ENCODE peak calls at places on chromosomes 3 and 15, in nine cellular contexts. G, P, D, S, V, N, W, Q and O are unnamed samples.

GRCh38 chr3:123419850-123420292 is 29.0 kb downstream of the ADCY5 start:
- DNase-seq in G (no peak), P (no peak), D (no peak), S (no peak), V (no peak), N (no peak), W (no peak), Q (no peak), O (no peak)

GRCh38 chr15:101718896-101719295 is 5.4 kb downstream of the TARS3 start:
- DNase-seq in G (no peak), P (no peak), D (no peak), S (no peak), V (no peak), N (no peak), W (no peak), Q (no peak), O (no peak)

GRCh38 chr3:98690876-98691275 is 72.3 kb upstream of the ST3GAL6 start:
- DNase-seq in G (no peak), P (peak; percentile 39), D (no peak), S (no peak), V (no peak), N (no peak), W (no peak), Q (no peak), O (no peak)

GRCh38 chr3:159130108-159130507 is 328.3 kb downstream of the MFSD1 start:
- DNase-seq in G (peak; percentile 10), P (peak; percentile 52), D (no peak), S (no peak), V (peak; percentile 13), N (no peak), W (no peak), Q (no peak), O (peak; percentile 11)

GRCh38 chr15:35560895-35561294 is 14.9 kb upstream of the DPH6 start:
- DNase-seq in G (no peak), P (no peak), D (no peak), S (no peak), V (no peak), N (peak; percentile 2), W (no peak), Q (no peak), O (no peak)

GRCh38 chr3:32110233-32110760 is 3.9 kb downstream of the GPD1L start:
- DNase-seq in G (no peak), P (peak; percentile 75), D (no peak), S (no peak), V (no peak), N (no peak), W (no peak), Q (no peak), O (no peak)

GRCh38 chr15:91874992-91875651 is 21.6 kb downstream of the SLCO3A1 start:
- DNase-seq in G (peak; percentile 16), P (no peak), D (no peak), S (peak; percentile 33), V (no peak), N (no peak), W (no peak), Q (no peak), O (no peak)

GRCh38 chr15:84982301-84982920 is 755 bp downstream of the PDE8A start:
- DNase-seq in G (peak; percentile 68), P (peak; percentile 33), D (no peak), S (peak; percentile 34), V (peak; percentile 70), N (peak; percentile 31), W (no peak), Q (peak; percentile 81), O (peak; percentile 61)

GRCh38 chr3:175648939-175649338 is 789.8 kb downstream of the NAALADL2 start:
- DNase-seq in G (no peak), P (no peak), D (no peak), S (no peak), V (no peak), N (no peak), W (no peak), Q (no peak), O (no peak)

GRCh38 chr3:60445416-60445815 is 805.8 kb downstream of the FHIT start:
- DNase-seq in G (no peak), P (no peak), D (no peak), S (no peak), V (no peak), N (no peak), W (no peak), Q (no peak), O (no peak)

GRCh38 chr3:45273681-45274515 is 47.8 kb upstream of the TMEM158 start:
- DNase-seq in G (no peak), P (no peak), D (no peak), S (no peak), V (no peak), N (no peak), W (no peak), Q (no peak), O (no peak)

GRCh38 chr15:38440353-38441129 is 13.4 kb upstream of the FAM98B start:
- DNase-seq in G (peak; percentile 73), P (peak; percentile 79), D (peak; percentile 6), S (peak; percentile 61), V (peak; percentile 75), N (peak; percentile 63), W (no peak), Q (peak; percentile 67), O (peak; percentile 63)

GRCh38 chr3:114863848-114864247 is 283.2 kb downstream of the ZBTB20 start:
- DNase-seq in G (no peak), P (no peak), D (no peak), S (no peak), V (no peak), N (peak; percentile 3), W (no peak), Q (no peak), O (no peak)

GRCh38 chr3:122523317-122523716 is 8.6 kb upstream of the KPNA1 start:
- DNase-seq in G (no peak), P (no peak), D (no peak), S (no peak), V (no peak), N (no peak), W (no peak), Q (no peak), O (no peak)

GRCh38 chr15:43207024-43207423 is 13.8 kb downstream of the EPB42 start:
- DNase-seq in G (no peak), P (no peak), D (no peak), S (no peak), V (no peak), N (no peak), W (no peak), Q (no peak), O (no peak)

GRCh38 chr15:67199881-67200763 is 54.3 kb downstream of the AAGAB start:
- DNase-seq in G (no peak), P (no peak), D (no peak), S (no peak), V (no peak), N (no peak), W (no peak), Q (no peak), O (no peak)

GRCh38 chr3:115100172-115100571 is 46.9 kb downstream of the ZBTB20 start:
- DNase-seq in G (peak; percentile 12), P (peak; percentile 22), D (no peak), S (peak; percentile 14), V (peak; percentile 6), N (peak; percentile 83), W (no peak), Q (no peak), O (peak; percentile 71)

GRCh38 chr15:64067564-64068030 is 21.3 kb upstream of the DAPK2 start:
- DNase-seq in G (peak; percentile 82), P (peak; percentile 73), D (peak; percentile 80), S (peak; percentile 75), V (peak; percentile 60), N (peak; percentile 59), W (no peak), Q (no peak), O (peak; percentile 86)

GRCh38 chr3:71088019-71088711 is 495.4 kb downstream of the FOXP1 start:
- DNase-seq in G (no peak), P (no peak), D (no peak), S (no peak), V (peak; percentile 68), N (no peak), W (no peak), Q (no peak), O (no peak)
- H3K4me1 ChIP-seq in G (peaks cover 10% of the 10 kb centered on the region), P (peaks cover 38% of the 10 kb centered on the region), D (peaks cover 36% of the 10 kb centered on the region), S (peaks cover 9% of the 10 kb centered on the region), V (peaks cover 68% of the 10 kb centered on the region), N (peaks cover 13% of the 10 kb centered on the region), W (no peaks in the 10 kb centered on the region), Q (no peaks in the 10 kb centered on the region), O (no peaks in the 10 kb centered on the region)

DNA sequence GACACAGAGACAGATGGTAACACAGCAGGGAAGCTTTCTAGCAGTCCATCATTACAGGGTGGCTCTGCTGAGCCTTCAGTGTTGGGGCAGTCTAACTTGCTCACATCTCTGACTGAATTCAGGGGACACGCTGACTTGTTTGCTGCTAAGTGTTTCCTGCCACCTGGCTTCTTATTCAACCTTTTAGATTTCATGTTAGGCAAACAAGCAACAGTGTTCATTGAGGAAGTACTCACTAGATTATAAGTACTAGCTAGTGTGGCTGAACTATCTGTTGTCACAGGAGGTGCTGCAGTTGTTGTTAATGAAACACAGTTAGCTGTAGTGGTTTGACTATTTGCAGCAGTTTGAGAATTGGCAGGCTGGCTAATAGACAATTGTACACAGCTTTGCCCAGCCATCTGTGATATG is 37.3 kb downstream of the USF3 start:
- DNase-seq in G (no peak), P (no peak), D (no peak), S (no peak), V (no peak), N (no peak), W (no peak), Q (no peak), O (no peak)
- H3K27ac ChIP-seq in G (no peak overlapping the region), P (no peak overlapping the region), D (no peak overlapping the region), S (no peak overlapping the region), V (no peak overlapping the region), N (no peak overlapping the region), W (no peak overlapping the region), Q (no peak overlapping the region), O (no peak overlapping the region)

GRCh38 chr3:113218011-113218678 is 6.8 kb downstream of the BOC start:
- DNase-seq in G (no peak), P (no peak), D (no peak), S (no peak), V (peak; percentile 23), N (no peak), W (no peak), Q (no peak), O (no peak)

GRCh38 chr3:113221703-113222257 is 10.4 kb downstream of the BOC start:
- DNase-seq in G (no peak), P (no peak), D (no peak), S (peak; percentile 15), V (no peak), N (no peak), W (no peak), Q (no peak), O (no peak)

GRCh38 chr3:113219605-113220300 is 8.4 kb downstream of the BOC start:
- DNase-seq in G (no peak), P (no peak), D (no peak), S (no peak), V (no peak), N (no peak), W (no peak), Q (no peak), O (no peak)

GRCh38 chr3:113216393-113216792 is 5.0 kb downstream of the BOC start:
- DNase-seq in G (no peak), P (no peak), D (no peak), S (no peak), V (no peak), N (no peak), W (no peak), Q (no peak), O (no peak)

GRCh38 chr3:113218679-113219040 is 7.3 kb downstream of the BOC start:
- DNase-seq in G (no peak), P (no peak), D (no peak), S (no peak), V (no peak), N (no peak), W (no peak), Q (no peak), O (no peak)
- H3K4me1 ChIP-seq in G (peaks cover 10% of the 10 kb centered on the region), P (no peaks in the 10 kb centered on the region), D (no peaks in the 10 kb centered on the region), S (peaks cover 14% of the 10 kb centered on the region), V (peaks cover 14% of the 10 kb centered on the region), N (peaks cover under 1% of the 10 kb centered on the region), W (peaks cover 95% of the 10 kb centered on the region), Q (peaks cover 5% of the 10 kb centered on the region), O (no peaks in the 10 kb centered on the region)

GRCh38 chr3:9068044-9068443 is 104.8 kb upstream of the RAD18 start:
- DNase-seq in G (no peak), P (no peak), D (no peak), S (no peak), V (no peak), N (peak; percentile 47), W (no peak), Q (no peak), O (no peak)
- H3K27ac ChIP-seq in G (no peak overlapping the region), P (no peak overlapping the region), D (no peak overlapping the region), S (no peak overlapping the region), V (no peak overlapping the region), N (no peak overlapping the region), W (no peak overlapping the region), Q (no peak overlapping the region), O (no peak overlapping the region)